ENCODE peak calls at places on chromosomes 16 and 17, in five cellular contexts. One of them, this sample, is unnamed.

GRCh38 chr17:21039839-21040575 is 2.8 kb downstream of the USP22 start:
- DNase-seq in stimulated activated naive CD4-positive, alpha-beta T cell: peak; percentile 16
- DNase-seq in left colon: peak; percentile 28
- DNase-seq in mesothelial cell of epicardium: no peak
- DNase-seq in NCI-H1092: no peak
- DNase-seq in this sample: no peak

GRCh38 chr16:1071009-1071408 is 1.5 kb upstream of the SSTR5 start:
- DNase-seq in stimulated activated naive CD4-positive, alpha-beta T cell: no peak
- DNase-seq in left colon: no peak
- DNase-seq in mesothelial cell of epicardium: no peak
- DNase-seq in NCI-H1092: no peak
- DNase-seq in this sample: no peak

GRCh38 chr17:77437017-77437416 is 296.2 kb downstream of the SEC14L1 start:
- DNase-seq in stimulated activated naive CD4-positive, alpha-beta T cell: peak; percentile 37
- DNase-seq in left colon: no peak
- DNase-seq in mesothelial cell of epicardium: peak; percentile 58
- DNase-seq in NCI-H1092: peak; percentile 54
- DNase-seq in this sample: no peak

GRCh38 chr17:83014297-83014696 is 65.1 kb upstream of the METRNL start:
- DNase-seq in stimulated activated naive CD4-positive, alpha-beta T cell: no peak
- DNase-seq in left colon: no peak
- DNase-seq in mesothelial cell of epicardium: no peak
- DNase-seq in NCI-H1092: no peak
- DNase-seq in this sample: no peak

GRCh38 chr16:80285089-80285488 is 255.7 kb upstream of the DYNLRB2 start:
- DNase-seq in stimulated activated naive CD4-positive, alpha-beta T cell: no peak
- DNase-seq in left colon: no peak
- DNase-seq in mesothelial cell of epicardium: no peak
- DNase-seq in NCI-H1092: no peak
- DNase-seq in this sample: no peak

GRCh38 chr17:2837147-2837561 is 40.9 kb downstream of the RAP1GAP2 start:
- DNase-seq in stimulated activated naive CD4-positive, alpha-beta T cell: peak; percentile 56
- DNase-seq in left colon: no peak
- DNase-seq in mesothelial cell of epicardium: no peak
- DNase-seq in NCI-H1092: no peak
- DNase-seq in this sample: no peak

GRCh38 chr16:69187891-69188451 is 1.0 kb downstream of the SNTB2 start:
- DNase-seq in stimulated activated naive CD4-positive, alpha-beta T cell: peak; percentile 63
- DNase-seq in left colon: peak; percentile 58
- DNase-seq in mesothelial cell of epicardium: no peak
- DNase-seq in NCI-H1092: peak; percentile 49
- DNase-seq in this sample: no peak

GRCh38 chr16:2786826-2787151 is 571 bp downstream of the PRSS33 start:
- DNase-seq in stimulated activated naive CD4-positive, alpha-beta T cell: no peak
- DNase-seq in left colon: no peak
- DNase-seq in mesothelial cell of epicardium: no peak
- DNase-seq in NCI-H1092: no peak
- DNase-seq in this sample: no peak

GRCh38 chr16:26413780-26414179 is 652.9 kb upstream of the C16orf82 start:
- DNase-seq in stimulated activated naive CD4-positive, alpha-beta T cell: no peak
- DNase-seq in left colon: no peak
- DNase-seq in mesothelial cell of epicardium: no peak
- DNase-seq in NCI-H1092: no peak
- DNase-seq in this sample: no peak

GRCh38 chr17:77834170-77835115 is 124.1 kb upstream of the TNRC6C start:
- DNase-seq in stimulated activated naive CD4-positive, alpha-beta T cell: no peak
- DNase-seq in left colon: peak; percentile 48
- DNase-seq in mesothelial cell of epicardium: no peak
- DNase-seq in NCI-H1092: no peak
- DNase-seq in this sample: peak; percentile 66

GRCh38 chr16:65769776-65770438 is 596.6 kb upstream of the CDH5 start:
- DNase-seq in stimulated activated naive CD4-positive, alpha-beta T cell: no peak
- DNase-seq in left colon: no peak
- DNase-seq in mesothelial cell of epicardium: no peak
- DNase-seq in NCI-H1092: no peak
- DNase-seq in this sample: no peak

GRCh38 chr16:50666658-50667496 is 14.2 kb downstream of the SNX20 start:
- DNase-seq in stimulated activated naive CD4-positive, alpha-beta T cell: peak; percentile 41
- DNase-seq in left colon: no peak
- DNase-seq in mesothelial cell of epicardium: no peak
- DNase-seq in NCI-H1092: no peak
- DNase-seq in this sample: peak; percentile 62

GRCh38 chr17:16478693-16479092 is 13.3 kb downstream of the LRRC75A start:
- DNase-seq in stimulated activated naive CD4-positive, alpha-beta T cell: no peak
- DNase-seq in left colon: no peak
- DNase-seq in mesothelial cell of epicardium: no peak
- DNase-seq in NCI-H1092: no peak
- DNase-seq in this sample: no peak

GRCh38 chr17:50356418-50356817 is 10.5 kb downstream of the XYLT2 start:
- DNase-seq in stimulated activated naive CD4-positive, alpha-beta T cell: no peak
- DNase-seq in left colon: no peak
- DNase-seq in mesothelial cell of epicardium: no peak
- DNase-seq in NCI-H1092: no peak
- DNase-seq in this sample: no peak

GRCh38 chr17:31562447-31562846 is 171.0 kb downstream of the RAB11FIP4 start:
- DNase-seq in stimulated activated naive CD4-positive, alpha-beta T cell: no peak
- DNase-seq in left colon: no peak
- DNase-seq in mesothelial cell of epicardium: no peak
- DNase-seq in NCI-H1092: no peak
- DNase-seq in this sample: no peak

GRCh38 chr17:73156166-73156840 is 8.5 kb upstream of the SSTR2 start:
- DNase-seq in stimulated activated naive CD4-positive, alpha-beta T cell: peak; percentile 39
- DNase-seq in left colon: peak; percentile 77
- DNase-seq in mesothelial cell of epicardium: peak; percentile 54
- DNase-seq in NCI-H1092: peak; percentile 66
- DNase-seq in this sample: peak; percentile 66

GRCh38 chr16:49470550-49470949 is 96.9 kb downstream of the C16orf78 start:
- DNase-seq in stimulated activated naive CD4-positive, alpha-beta T cell: no peak
- DNase-seq in left colon: no peak
- DNase-seq in mesothelial cell of epicardium: no peak
- DNase-seq in NCI-H1092: no peak
- DNase-seq in this sample: no peak

GRCh38 chr17:82611140-82612058 is 36.8 kb downstream of the WDR45B start:
- DNase-seq in stimulated activated naive CD4-positive, alpha-beta T cell: no peak
- DNase-seq in left colon: no peak
- DNase-seq in mesothelial cell of epicardium: no peak
- DNase-seq in NCI-H1092: no peak
- DNase-seq in this sample: no peak

GRCh38 chr17:64683791-64684190 is 21.7 kb upstream of the SMURF2 start:
- DNase-seq in stimulated activated naive CD4-positive, alpha-beta T cell: no peak
- DNase-seq in left colon: no peak
- DNase-seq in mesothelial cell of epicardium: no peak
- DNase-seq in NCI-H1092: no peak
- DNase-seq in this sample: no peak

GRCh38 chr16:87816507-87817100 is 50.8 kb upstream of the KLHDC4 start:
- DNase-seq in stimulated activated naive CD4-positive, alpha-beta T cell: no peak
- DNase-seq in left colon: no peak
- DNase-seq in mesothelial cell of epicardium: no peak
- DNase-seq in NCI-H1092: no peak
- DNase-seq in this sample: no peak

GRCh38 chr17:73396429-73397277 is 84.9 kb upstream of the CDC42EP4 start:
- DNase-seq in stimulated activated naive CD4-positive, alpha-beta T cell: no peak
- DNase-seq in left colon: no peak
- DNase-seq in mesothelial cell of epicardium: no peak
- DNase-seq in NCI-H1092: no peak
- DNase-seq in this sample: no peak

GRCh38 chr16:54987081-54987480 is 56.4 kb downstream of the IRX5 start:
- DNase-seq in stimulated activated naive CD4-positive, alpha-beta T cell: no peak
- DNase-seq in left colon: no peak
- DNase-seq in mesothelial cell of epicardium: no peak
- DNase-seq in NCI-H1092: no peak
- DNase-seq in this sample: no peak

GRCh38 chr17:38353084-38353604 is 1.5 kb downstream of the SOCS7 start:
- DNase-seq in stimulated activated naive CD4-positive, alpha-beta T cell: no peak
- DNase-seq in left colon: peak; percentile 5
- DNase-seq in mesothelial cell of epicardium: no peak
- DNase-seq in NCI-H1092: no peak
- DNase-seq in this sample: no peak

GRCh38 chr17:17917394-17917793 is 54.8 kb downstream of the TOM1L2 start:
- DNase-seq in stimulated activated naive CD4-positive, alpha-beta T cell: no peak
- DNase-seq in left colon: no peak
- DNase-seq in mesothelial cell of epicardium: no peak
- DNase-seq in NCI-H1092: no peak
- DNase-seq in this sample: no peak

GRCh38 chr16:84082835-84083569 is 33.7 kb downstream of the MBTPS1 start:
- DNase-seq in stimulated activated naive CD4-positive, alpha-beta T cell: no peak
- DNase-seq in left colon: no peak
- DNase-seq in mesothelial cell of epicardium: no peak
- DNase-seq in NCI-H1092: no peak
- DNase-seq in this sample: no peak

GRCh38 chr16:69741951-69742904 is 12.5 kb downstream of the NOB1 start:
- DNase-seq in stimulated activated naive CD4-positive, alpha-beta T cell: no peak
- DNase-seq in left colon: peak; percentile 96
- DNase-seq in mesothelial cell of epicardium: peak; percentile 48
- DNase-seq in NCI-H1092: no peak
- DNase-seq in this sample: no peak

GRCh38 chr17:47877368-47878034 is 18.5 kb upstream of the SP2 start:
- DNase-seq in stimulated activated naive CD4-positive, alpha-beta T cell: no peak
- DNase-seq in left colon: no peak
- DNase-seq in mesothelial cell of epicardium: no peak
- DNase-seq in NCI-H1092: no peak
- DNase-seq in this sample: no peak

GRCh38 chr17:77329741-77330531 is 189.2 kb downstream of the SEC14L1 start:
- DNase-seq in stimulated activated naive CD4-positive, alpha-beta T cell: no peak
- DNase-seq in left colon: peak; percentile 12
- DNase-seq in mesothelial cell of epicardium: no peak
- DNase-seq in NCI-H1092: no peak
- DNase-seq in this sample: no peak

GRCh38 chr16:11234884-11235702 is 20.9 kb downstream of the SOCS1 start:
- DNase-seq in stimulated activated naive CD4-positive, alpha-beta T cell: no peak
- DNase-seq in left colon: no peak
- DNase-seq in mesothelial cell of epicardium: no peak
- DNase-seq in NCI-H1092: no peak
- DNase-seq in this sample: no peak

GRCh38 chr17:65388911-65389310 is 172.5 kb downstream of the AXIN2 start:
- DNase-seq in stimulated activated naive CD4-positive, alpha-beta T cell: no peak
- DNase-seq in left colon: no peak
- DNase-seq in mesothelial cell of epicardium: no peak
- DNase-seq in NCI-H1092: no peak
- DNase-seq in this sample: no peak

GRCh38 chr17:58325289-58325726 is 3.3 kb downstream of the TSPOAP1 start:
- DNase-seq in stimulated activated naive CD4-positive, alpha-beta T cell: no peak
- DNase-seq in left colon: no peak
- DNase-seq in mesothelial cell of epicardium: no peak
- DNase-seq in NCI-H1092: no peak
- DNase-seq in this sample: no peak

GRCh38 chr16:4684030-4684715 is 9.2 kb upstream of the NUDT16L1 start:
- DNase-seq in stimulated activated naive CD4-positive, alpha-beta T cell: no peak
- DNase-seq in left colon: no peak
- DNase-seq in mesothelial cell of epicardium: no peak
- DNase-seq in NCI-H1092: no peak
- DNase-seq in this sample: no peak

GRCh38 chr16:71352963-71353460 is 5.5 kb upstream of the CALB2 start:
- DNase-seq in stimulated activated naive CD4-positive, alpha-beta T cell: no peak
- DNase-seq in left colon: no peak
- DNase-seq in mesothelial cell of epicardium: no peak
- DNase-seq in NCI-H1092: no peak
- DNase-seq in this sample: no peak

This sample was measured in GM12891.